ENCODE peak calls at places on chromosomes 11 and 22, in four cellular contexts. T, S, C and L are unnamed samples.

GRCh38 chr22:48607901-48608650 is 1219.6 kb downstream of the BRD1 start:
- DNase-seq in T (no peak), S (no peak), C (no peak), L (no peak)

GRCh38 chr11:82978422-82979099 is 77.0 kb downstream of the DDIAS start:
- DNase-seq in T (no peak), S (no peak), C (no peak), L (peak)

GRCh38 chr22:43993072-43993760 is 30.9 kb upstream of the PARVB start:
- DNase-seq in T (peak), S (peak), C (peak), L (peak)

GRCh38 chr11:2582958-2583604 is 116.7 kb downstream of the KCNQ1OT1 start:
- DNase-seq in T (no peak), S (no peak), C (no peak), L (no peak)

GRCh38 chr11:60367009-60367408 is 11.3 kb upstream of the MS4A7 start:
- DNase-seq in T (peak), S (no peak), C (no peak), L (no peak)

GRCh38 chr11:68282141-68282860 is 10.5 kb upstream of the C11orf24 start:
- DNase-seq in T (peak), S (peak), C (no peak), L (no peak)

GRCh38 chr22:37905534-37906363 is at the start of gene MICALL1:
- DNase-seq in T (peak), S (peak), C (peak), L (peak)

GRCh38 chr11:111974451-111974850 is 37.3 kb downstream of the DIXDC1 start:
- DNase-seq in T (no peak), S (no peak), C (no peak), L (no peak)

GRCh38 chr11:79054636-79055035 is 386.2 kb downstream of the TENM4 start:
- DNase-seq in T (no peak), S (no peak), C (no peak), L (no peak)

GRCh38 chr22:42333544-42333943 is 63.1 kb upstream of the TCF20 start:
- DNase-seq in T (no peak), S (no peak), C (no peak), L (no peak)

GRCh38 chr11:107567739-107568335 is 2.3 kb upstream of the ALKBH8 start:
- DNase-seq in T (no peak), S (no peak), C (no peak), L (no peak)

GRCh38 chr11:78384231-78384630 is 33.4 kb downstream of the GAB2 start:
- DNase-seq in T (no peak), S (no peak), C (no peak), L (no peak)

GRCh38 chr22:29308791-29309262 is 2.4 kb downstream of the GAS2L1 start:
- DNase-seq in T (no peak), S (no peak), C (no peak), L (peak)

GRCh38 chr11:11842426-11843008 is 745 bp downstream of the USP47 start:
- DNase-seq in T (peak), S (peak), C (no peak), L (peak)

GRCh38 chr11:1102996-1103395 is 28.3 kb downstream of the MUC2 start:
- DNase-seq in T (no peak), S (no peak), C (no peak), L (no peak)

GRCh38 chr22:19799322-19800190 is 39.0 kb downstream of the TBX1 start:
- DNase-seq in T (no peak), S (no peak), C (no peak), L (peak)

GRCh38 chr11:35179466-35180135 is 40.6 kb downstream of the CD44 start:
- DNase-seq in T (no peak), S (no peak), C (no peak), L (no peak)

GRCh38 chr11:15451713-15452112 is 337.0 kb downstream of the INSC start:
- DNase-seq in T (no peak), S (no peak), C (no peak), L (no peak)

GRCh38 chr11:111870113-111870512 is 1.3 kb downstream of the ALG9 start:
- DNase-seq in T (no peak), S (no peak), C (no peak), L (no peak)

GRCh38 chr11:70038034-70038834 is 39.9 kb upstream of the ANO1 start:
- DNase-seq in T (no peak), S (no peak), C (no peak), L (no peak)

GRCh38 chr11:69811431-69811830 is 7.8 kb downstream of the FGF3 start:
- DNase-seq in T (no peak), S (no peak), C (no peak), L (no peak)